ENCODE peak calls at places on chromosome 13, in nine cellular contexts. Y, M, P, U, O, G, H, X and D are unnamed samples.

GRCh38 chr13:79483302-79483701 is 2.3 kb downstream of the NDFIP2 start:
- DNase-seq in Y (no peak), M (no peak), P (peak; percentile 27), U (no peak), O (no peak), G (peak; percentile 83), H (no peak), X (no peak), D (no peak)

GRCh38 chr13:46527237-46527636 is 25.7 kb upstream of the LRCH1 start:
- DNase-seq in Y (no peak), M (no peak), P (no peak), U (no peak), O (no peak), G (no peak), H (no peak), X (no peak), D (no peak)

GRCh38 chr13:106619688-106620555 is 52.0 kb upstream of the ARGLU1 start:
- DNase-seq in Y (peak; percentile 55), M (no peak), P (peak; percentile 77), U (peak; percentile 60), O (no peak), G (peak; percentile 61), H (no peak), X (peak; percentile 30), D (no peak)

GRCh38 chr13:36062249-36062648 is 68.9 kb downstream of the DCLK1 start:
- DNase-seq in Y (no peak), M (no peak), P (no peak), U (no peak), O (no peak), G (no peak), H (no peak), X (no peak), D (no peak)

GRCh38 chr13:67515895-67516294 is 285.8 kb upstream of the PCDH9 start:
- DNase-seq in Y (no peak), M (no peak), P (peak; percentile 59), U (no peak), O (no peak), G (no peak), H (no peak), X (no peak), D (no peak)

GRCh38 chr13:88979465-88980180 is 1308.5 kb downstream of the SLITRK5 start:
- DNase-seq in Y (no peak), M (peak; percentile 28), P (no peak), U (no peak), O (no peak), G (no peak), H (no peak), X (no peak), D (no peak)

GRCh38 chr13:108227651-108228272 is 9.6 kb downstream of the ABHD13 start:
- DNase-seq in Y (no peak), M (no peak), P (peak; percentile 70), U (no peak), O (no peak), G (peak; percentile 48), H (no peak), X (no peak), D (no peak)

GRCh38 chr13:20984879-20985278 is 76.5 kb downstream of the LATS2 start:
- DNase-seq in Y (no peak), M (no peak), P (no peak), U (no peak), O (no peak), G (no peak), H (no peak), X (no peak), D (no peak)

GRCh38 chr13:57948884-57949283 is 317.3 kb downstream of the PCDH17 start:
- DNase-seq in Y (no peak), M (no peak), P (no peak), U (no peak), O (no peak), G (no peak), H (no peak), X (no peak), D (no peak)

GRCh38 chr13:109790951-109791605 is 4.7 kb upstream of the IRS2 start:
- DNase-seq in Y (peak; percentile 35), M (no peak), P (peak; percentile 59), U (peak; percentile 34), O (no peak), G (no peak), H (peak; percentile 30), X (no peak), D (no peak)

GRCh38 chr13:22369840-22370239 is 699.0 kb downstream of the FGF9 start:
- DNase-seq in Y (peak; percentile 41), M (no peak), P (no peak), U (no peak), O (no peak), G (no peak), H (no peak), X (no peak), D (no peak)

GRCh38 chr13:75357576-75358295 is 124.2 kb downstream of the TBC1D4 start:
- DNase-seq in Y (peak; percentile 73), M (no peak), P (peak; percentile 76), U (peak; percentile 83), O (no peak), G (peak; percentile 42), H (peak; percentile 31), X (peak; percentile 20), D (peak; percentile 73)

GRCh38 chr13:35057858-35058257 is 115.8 kb downstream of the NBEA start:
- DNase-seq in Y (no peak), M (no peak), P (no peak), U (no peak), O (no peak), G (no peak), H (no peak), X (no peak), D (no peak)

GRCh38 chr13:89061821-89062220 is 1390.7 kb downstream of the SLITRK5 start:
- DNase-seq in Y (no peak), M (no peak), P (no peak), U (peak; percentile 35), O (no peak), G (no peak), H (no peak), X (no peak), D (peak; percentile 51)